ENCODE peak calls at places on chromosomes 4 and X, in six cellular contexts. One of them, this sample, is unnamed.

GRCh38 chr4:176906693-176907092 is 114.0 kb upstream of the VEGFC start:
- DNase-seq in neural crest cell: no peak
- DNase-seq in effector memory CD4-positive, alpha-beta T cell: no peak
- DNase-seq in SHP77: no peak
- DNase-seq in hepatocyte: no peak
- DNase-seq in left kidney: no peak
- DNase-seq in this sample: no peak

GRCh38 chr4:152102184-152103000 is 341.6 kb upstream of the GATB start:
- DNase-seq in neural crest cell: no peak
- DNase-seq in effector memory CD4-positive, alpha-beta T cell: no peak
- DNase-seq in SHP77: no peak
- DNase-seq in hepatocyte: no peak
- DNase-seq in left kidney: no peak
- DNase-seq in this sample: no peak

GRCh38 chr4:6655924-6656323 is 15.4 kb downstream of the MRFAP1 start:
- DNase-seq in neural crest cell: no peak
- DNase-seq in effector memory CD4-positive, alpha-beta T cell: no peak
- DNase-seq in SHP77: no peak
- DNase-seq in hepatocyte: no peak
- DNase-seq in left kidney: no peak
- DNase-seq in this sample: no peak

GRCh38 chrX:50495616-50496015 is 25.0 kb upstream of the DGKK start:
- DNase-seq in neural crest cell: no peak
- DNase-seq in effector memory CD4-positive, alpha-beta T cell: no peak
- DNase-seq in SHP77: no peak
- DNase-seq in hepatocyte: no peak
- DNase-seq in left kidney: no peak
- DNase-seq in this sample: peak

GRCh38 chr4:3174371-3175338 is 74.3 kb upstream of the MSANTD1 start:
- DNase-seq in neural crest cell: no peak
- DNase-seq in effector memory CD4-positive, alpha-beta T cell: no peak
- DNase-seq in SHP77: no peak
- DNase-seq in hepatocyte: no peak
- DNase-seq in left kidney: peak
- DNase-seq in this sample: no peak

GRCh38 chr4:108166038-108166437 is 2.7 kb downstream of the LEF1 start:
- DNase-seq in neural crest cell: no peak
- DNase-seq in effector memory CD4-positive, alpha-beta T cell: no peak
- DNase-seq in SHP77: no peak
- DNase-seq in hepatocyte: no peak
- DNase-seq in left kidney: peak
- DNase-seq in this sample: no peak

GRCh38 chr4:121155893-121156292 is 8.2 kb downstream of the TNIP3 start:
- DNase-seq in neural crest cell: no peak
- DNase-seq in effector memory CD4-positive, alpha-beta T cell: no peak
- DNase-seq in SHP77: no peak
- DNase-seq in hepatocyte: no peak
- DNase-seq in left kidney: peak
- DNase-seq in this sample: no peak

GRCh38 chrX:7074135-7074907 is 73.2 kb upstream of the STS start:
- DNase-seq in neural crest cell: no peak
- DNase-seq in effector memory CD4-positive, alpha-beta T cell: no peak
- DNase-seq in SHP77: no peak
- DNase-seq in hepatocyte: no peak
- DNase-seq in left kidney: no peak
- DNase-seq in this sample: no peak

GRCh38 chr4:147864591-147864990 is 132.7 kb downstream of the ARHGAP10 start:
- DNase-seq in neural crest cell: no peak
- DNase-seq in effector memory CD4-positive, alpha-beta T cell: no peak
- DNase-seq in SHP77: no peak
- DNase-seq in hepatocyte: no peak
- DNase-seq in left kidney: no peak
- DNase-seq in this sample: no peak

GRCh38 chr4:176539785-176540175 is 220.0 kb downstream of the SPCS3 start:
- DNase-seq in neural crest cell: no peak
- DNase-seq in effector memory CD4-positive, alpha-beta T cell: no peak
- DNase-seq in SHP77: no peak
- DNase-seq in hepatocyte: no peak
- DNase-seq in left kidney: no peak
- DNase-seq in this sample: no peak

GRCh38 chr4:99390060-99390459 is 37.5 kb upstream of the ADH1C start:
- DNase-seq in neural crest cell: no peak
- DNase-seq in effector memory CD4-positive, alpha-beta T cell: no peak
- DNase-seq in SHP77: no peak
- DNase-seq in hepatocyte: no peak
- DNase-seq in left kidney: no peak
- DNase-seq in this sample: no peak

GRCh38 chr4:176030391-176030790 is 35.2 kb upstream of the WDR17 start:
- DNase-seq in neural crest cell: no peak
- DNase-seq in effector memory CD4-positive, alpha-beta T cell: no peak
- DNase-seq in SHP77: no peak
- DNase-seq in hepatocyte: no peak
- DNase-seq in left kidney: no peak
- DNase-seq in this sample: no peak

GRCh38 chr4:113881256-113881655 is 98.2 kb downstream of the ARSJ start:
- DNase-seq in neural crest cell: no peak
- DNase-seq in effector memory CD4-positive, alpha-beta T cell: no peak
- DNase-seq in SHP77: no peak
- DNase-seq in hepatocyte: no peak
- DNase-seq in left kidney: no peak
- DNase-seq in this sample: no peak

GRCh38 chrX:65610040-65610439 is 57.4 kb upstream of the MSN start:
- DNase-seq in neural crest cell: no peak
- DNase-seq in effector memory CD4-positive, alpha-beta T cell: no peak
- DNase-seq in SHP77: no peak
- DNase-seq in hepatocyte: no peak
- DNase-seq in left kidney: no peak
- DNase-seq in this sample: no peak

GRCh38 chr4:166324321-166324720 is 451.3 kb downstream of the TLL1 start:
- DNase-seq in neural crest cell: peak
- DNase-seq in effector memory CD4-positive, alpha-beta T cell: no peak
- DNase-seq in SHP77: peak
- DNase-seq in hepatocyte: peak
- DNase-seq in left kidney: peak
- DNase-seq in this sample: no peak

GRCh38 chr4:139815646-139816601 is 150.3 kb downstream of the MGST2 start:
- DNase-seq in neural crest cell: peak
- DNase-seq in effector memory CD4-positive, alpha-beta T cell: no peak
- DNase-seq in SHP77: no peak
- DNase-seq in hepatocyte: peak
- DNase-seq in left kidney: peak
- DNase-seq in this sample: no peak

GRCh38 chrX:13412208-13412600 is 92.4 kb upstream of the ATXN3L start:
- DNase-seq in neural crest cell: no peak
- DNase-seq in effector memory CD4-positive, alpha-beta T cell: no peak
- DNase-seq in SHP77: no peak
- DNase-seq in hepatocyte: no peak
- DNase-seq in left kidney: no peak
- DNase-seq in this sample: no peak

GRCh38 chr4:56247646-56248045 is 139.6 kb downstream of the AASDH start:
- DNase-seq in neural crest cell: no peak
- DNase-seq in effector memory CD4-positive, alpha-beta T cell: no peak
- DNase-seq in SHP77: no peak
- DNase-seq in hepatocyte: peak
- DNase-seq in left kidney: no peak
- DNase-seq in this sample: no peak

GRCh38 chr4:16969696-16970135 is 71.3 kb upstream of the LDB2 start:
- DNase-seq in neural crest cell: no peak
- DNase-seq in effector memory CD4-positive, alpha-beta T cell: no peak
- DNase-seq in SHP77: no peak
- DNase-seq in hepatocyte: no peak
- DNase-seq in left kidney: no peak
- DNase-seq in this sample: no peak

GRCh38 chr4:39913466-39913865 is 64.2 kb downstream of the PDS5A start:
- DNase-seq in neural crest cell: no peak
- DNase-seq in effector memory CD4-positive, alpha-beta T cell: no peak
- DNase-seq in SHP77: no peak
- DNase-seq in hepatocyte: no peak
- DNase-seq in left kidney: no peak
- DNase-seq in this sample: no peak

GRCh38 chr4:168796362-168797106 is 213.5 kb downstream of the CBR4 start:
- DNase-seq in neural crest cell: no peak
- DNase-seq in effector memory CD4-positive, alpha-beta T cell: no peak
- DNase-seq in SHP77: no peak
- DNase-seq in hepatocyte: peak
- DNase-seq in left kidney: no peak
- DNase-seq in this sample: no peak

GRCh38 chr4:153197301-153197700 is 6.9 kb upstream of the TRIM2 start:
- DNase-seq in neural crest cell: no peak
- DNase-seq in effector memory CD4-positive, alpha-beta T cell: no peak
- DNase-seq in SHP77: no peak
- DNase-seq in hepatocyte: no peak
- DNase-seq in left kidney: no peak
- DNase-seq in this sample: no peak

GRCh38 chrX:69996102-69996468 is 53.7 kb downstream of the AWAT2 start:
- DNase-seq in neural crest cell: no peak
- DNase-seq in effector memory CD4-positive, alpha-beta T cell: no peak
- DNase-seq in SHP77: no peak
- DNase-seq in hepatocyte: no peak
- DNase-seq in left kidney: no peak
- DNase-seq in this sample: no peak

GRCh38 chr4:182126567-182126966 is 116.6 kb upstream of the TENM3 start:
- DNase-seq in neural crest cell: no peak
- DNase-seq in effector memory CD4-positive, alpha-beta T cell: no peak
- DNase-seq in SHP77: no peak
- DNase-seq in hepatocyte: no peak
- DNase-seq in left kidney: no peak
- DNase-seq in this sample: no peak

GRCh38 chrX:952816-953215 is 259.6 kb downstream of the CRLF2 start:
- DNase-seq in neural crest cell: no peak
- DNase-seq in effector memory CD4-positive, alpha-beta T cell: no peak
- DNase-seq in SHP77: no peak
- DNase-seq in hepatocyte: no peak
- DNase-seq in left kidney: no peak
- DNase-seq in this sample: no peak

GRCh38 chr4:69239777-69240176 is 25.2 kb upstream of the UGT2B11 start:
- DNase-seq in neural crest cell: no peak
- DNase-seq in effector memory CD4-positive, alpha-beta T cell: no peak
- DNase-seq in SHP77: no peak
- DNase-seq in hepatocyte: peak
- DNase-seq in left kidney: no peak
- DNase-seq in this sample: no peak

GRCh38 chrX:132591719-132592275 is 103.0 kb upstream of the MBNL3 start:
- DNase-seq in neural crest cell: no peak
- DNase-seq in effector memory CD4-positive, alpha-beta T cell: no peak
- DNase-seq in SHP77: no peak
- DNase-seq in hepatocyte: no peak
- DNase-seq in left kidney: peak
- DNase-seq in this sample: no peak

GRCh38 chrX:63889001-63889400 is 104.0 kb upstream of the ARHGEF9 start:
- DNase-seq in neural crest cell: no peak
- DNase-seq in effector memory CD4-positive, alpha-beta T cell: no peak
- DNase-seq in SHP77: no peak
- DNase-seq in hepatocyte: no peak
- DNase-seq in left kidney: no peak
- DNase-seq in this sample: no peak

GRCh38 chrX:130896026-130896425 is 7.0 kb downstream of the ENOX2 start:
- DNase-seq in neural crest cell: no peak
- DNase-seq in effector memory CD4-positive, alpha-beta T cell: no peak
- DNase-seq in SHP77: no peak
- DNase-seq in hepatocyte: peak
- DNase-seq in left kidney: no peak
- DNase-seq in this sample: no peak

GRCh38 chrX:95058815-95059214 is 1384.8 kb downstream of the FAM133A start:
- DNase-seq in neural crest cell: no peak
- DNase-seq in effector memory CD4-positive, alpha-beta T cell: no peak
- DNase-seq in SHP77: no peak
- DNase-seq in hepatocyte: no peak
- DNase-seq in left kidney: no peak
- DNase-seq in this sample: no peak

GRCh38 chrX:128020701-128021100 is 31.5 kb downstream of the ACTRT1 start:
- DNase-seq in neural crest cell: no peak
- DNase-seq in effector memory CD4-positive, alpha-beta T cell: no peak
- DNase-seq in SHP77: no peak
- DNase-seq in hepatocyte: peak
- DNase-seq in left kidney: no peak
- DNase-seq in this sample: no peak

GRCh38 chrX:37846558-37846933 is 825 bp downstream of the DYNLT3 start:
- DNase-seq in neural crest cell: no peak
- DNase-seq in effector memory CD4-positive, alpha-beta T cell: no peak
- DNase-seq in SHP77: no peak
- DNase-seq in hepatocyte: no peak
- DNase-seq in left kidney: no peak
- DNase-seq in this sample: no peak

This sample was measured in thyroid gland.